ENCODE peak calls at places on chromosomes 2 and 18, in six cellular contexts. One of them, this sample, is unnamed.

GRCh38 chr2:132597831-132598230 is 72.2 kb downstream of the LYPD1 start:
- DNase-seq in GM12878: no peak
- DNase-seq in K562: no peak
- DNase-seq in H1: no peak
- DNase-seq in SK-N-SH: no peak
- DNase-seq in HepG2: no peak
- DNase-seq in this sample: no peak

GRCh38 chr2:73173781-73174180 is 28.6 kb upstream of the NOTO start:
- DNase-seq in GM12878: no peak
- DNase-seq in K562: no peak
- DNase-seq in H1: no peak
- DNase-seq in SK-N-SH: no peak
- DNase-seq in HepG2: no peak
- DNase-seq in this sample: no peak

GRCh38 chr18:35143615-35144596 is 96.9 kb upstream of the ZNF397 start:
- DNase-seq in GM12878: no peak
- DNase-seq in K562: peak; percentile 62
- DNase-seq in H1: peak; percentile 56
- DNase-seq in SK-N-SH: peak; percentile 70
- DNase-seq in HepG2: peak; percentile 47
- DNase-seq in this sample: no peak

GRCh38 chr2:142131016-142131714 is at the start of gene LRP1B:
- DNase-seq in GM12878: no peak
- DNase-seq in K562: no peak
- DNase-seq in H1: peak; percentile 52
- DNase-seq in SK-N-SH: peak; percentile 40
- DNase-seq in HepG2: peak; percentile 37
- DNase-seq in this sample: no peak

GRCh38 chr2:64204716-64205115 is 60.5 kb upstream of the PELI1 start:
- DNase-seq in GM12878: no peak
- DNase-seq in K562: no peak
- DNase-seq in H1: no peak
- DNase-seq in SK-N-SH: no peak
- DNase-seq in HepG2: no peak
- DNase-seq in this sample: no peak

GRCh38 chr2:235616846-235617245 is 123.0 kb downstream of the AGAP1 start:
- DNase-seq in GM12878: no peak
- DNase-seq in K562: no peak
- DNase-seq in H1: no peak
- DNase-seq in SK-N-SH: no peak
- DNase-seq in HepG2: no peak
- DNase-seq in this sample: no peak

GRCh38 chr18:74804677-74805076 is 207.0 kb downstream of the ZNF407 start:
- DNase-seq in GM12878: no peak
- DNase-seq in K562: no peak
- DNase-seq in H1: no peak
- DNase-seq in SK-N-SH: peak; percentile 50
- DNase-seq in HepG2: no peak
- DNase-seq in this sample: no peak

GRCh38 chr2:121999273-121999672 is 243.8 kb downstream of the TSN start:
- DNase-seq in GM12878: no peak
- DNase-seq in K562: peak; percentile 23
- DNase-seq in H1: peak; percentile 23
- DNase-seq in SK-N-SH: peak; percentile 82
- DNase-seq in HepG2: no peak
- DNase-seq in this sample: no peak

GRCh38 chr2:7523557-7524210 is 606.5 kb downstream of the RNF144A start:
- DNase-seq in GM12878: no peak
- DNase-seq in K562: no peak
- DNase-seq in H1: no peak
- DNase-seq in SK-N-SH: no peak
- DNase-seq in HepG2: no peak
- DNase-seq in this sample: no peak

GRCh38 chr2:165568361-165568760 is 98.9 kb downstream of the CSRNP3 start:
- DNase-seq in GM12878: no peak
- DNase-seq in K562: no peak
- DNase-seq in H1: no peak
- DNase-seq in SK-N-SH: no peak
- DNase-seq in HepG2: no peak
- DNase-seq in this sample: no peak

GRCh38 chr2:26899500-26900164 is 51.7 kb downstream of the DPYSL5 start:
- DNase-seq in GM12878: no peak
- DNase-seq in K562: no peak
- DNase-seq in H1: no peak
- DNase-seq in SK-N-SH: no peak
- DNase-seq in HepG2: no peak
- DNase-seq in this sample: no peak

GRCh38 chr2:111905990-111906735 is 7.8 kb downstream of the MERTK start:
- DNase-seq in GM12878: peak; percentile 47
- DNase-seq in K562: no peak
- DNase-seq in H1: no peak
- DNase-seq in SK-N-SH: no peak
- DNase-seq in HepG2: no peak
- DNase-seq in this sample: peak; percentile 46
- TF ChIP-seq GABPA in GM12878: no peak
- TF ChIP-seq GABPA in K562: no peak
- TF ChIP-seq GABPA in H1: no peak
- TF ChIP-seq GABPA in SK-N-SH: no peak
- TF ChIP-seq GABPA in HepG2: no peak
- TF ChIP-seq GABPA in this sample: no peak

GRCh38 chr2:236631361-236632291 is 62.0 kb downstream of the ACKR3 start:
- DNase-seq in GM12878: no peak
- DNase-seq in K562: no peak
- DNase-seq in H1: no peak
- DNase-seq in SK-N-SH: peak; percentile 53
- DNase-seq in HepG2: no peak
- DNase-seq in this sample: no peak

GRCh38 chr2:236633764-236634163 is 64.1 kb downstream of the ACKR3 start:
- DNase-seq in GM12878: no peak
- DNase-seq in K562: no peak
- DNase-seq in H1: no peak
- DNase-seq in SK-N-SH: no peak
- DNase-seq in HepG2: no peak
- DNase-seq in this sample: no peak

GRCh38 chr2:236634203-236634602 is 64.6 kb downstream of the ACKR3 start:
- DNase-seq in GM12878: no peak
- DNase-seq in K562: no peak
- DNase-seq in H1: no peak
- DNase-seq in SK-N-SH: no peak
- DNase-seq in HepG2: no peak
- DNase-seq in this sample: no peak

GRCh38 chr2:236632295-236633218 is 62.9 kb downstream of the ACKR3 start:
- DNase-seq in GM12878: no peak
- DNase-seq in K562: no peak
- DNase-seq in H1: no peak
- DNase-seq in SK-N-SH: no peak
- DNase-seq in HepG2: no peak
- DNase-seq in this sample: no peak

DNA sequence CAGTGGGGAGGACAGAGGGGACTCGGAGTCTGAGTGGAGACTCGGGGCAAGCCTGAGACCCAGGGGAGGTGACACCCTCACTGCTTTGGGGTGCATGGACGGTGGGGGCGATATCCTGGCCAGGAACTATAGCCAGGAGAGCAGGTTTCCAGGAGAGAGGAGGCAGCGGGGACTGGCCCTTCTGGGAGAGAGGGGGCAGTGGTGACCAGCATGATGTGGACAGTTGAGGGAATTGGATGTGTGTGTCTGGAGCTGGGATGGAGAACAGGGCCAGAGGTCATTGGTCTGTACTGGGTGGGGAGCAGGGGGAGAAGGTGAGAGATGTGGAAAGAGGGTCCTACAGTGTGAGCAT is 63.6 kb downstream of the ACKR3 start:
- DNase-seq in GM12878: no peak
- DNase-seq in K562: no peak
- DNase-seq in H1: no peak
- DNase-seq in SK-N-SH: no peak
- DNase-seq in HepG2: no peak
- DNase-seq in this sample: no peak
- H3K4me3 ChIP-seq in GM12878: no peak overlapping the region
- H3K4me3 ChIP-seq in K562: no peak overlapping the region
- H3K4me3 ChIP-seq in H1: no peak overlapping the region
- H3K4me3 ChIP-seq in SK-N-SH: no peak overlapping the region
- H3K4me3 ChIP-seq in HepG2: no peak overlapping the region
- H3K4me3 ChIP-seq in this sample: no peak overlapping the region

GRCh38 chr18:36602071-36602470 is 226.7 kb downstream of the TPGS2 start:
- DNase-seq in GM12878: no peak
- DNase-seq in K562: no peak
- DNase-seq in H1: no peak
- DNase-seq in SK-N-SH: no peak
- DNase-seq in HepG2: no peak
- DNase-seq in this sample: no peak

GRCh38 chr18:36602620-36603019 is 226.2 kb downstream of the TPGS2 start:
- DNase-seq in GM12878: no peak
- DNase-seq in K562: no peak
- DNase-seq in H1: no peak
- DNase-seq in SK-N-SH: no peak
- DNase-seq in HepG2: no peak
- DNase-seq in this sample: no peak

GRCh38 chr18:36595818-36596215 is 233.0 kb downstream of the TPGS2 start:
- DNase-seq in GM12878: no peak
- DNase-seq in K562: no peak
- DNase-seq in H1: no peak
- DNase-seq in SK-N-SH: no peak
- DNase-seq in HepG2: no peak
- DNase-seq in this sample: no peak

GRCh38 chr18:36600548-36600947 is 228.3 kb downstream of the TPGS2 start:
- DNase-seq in GM12878: no peak
- DNase-seq in K562: no peak
- DNase-seq in H1: no peak
- DNase-seq in SK-N-SH: no peak
- DNase-seq in HepG2: no peak
- DNase-seq in this sample: no peak

DNA sequence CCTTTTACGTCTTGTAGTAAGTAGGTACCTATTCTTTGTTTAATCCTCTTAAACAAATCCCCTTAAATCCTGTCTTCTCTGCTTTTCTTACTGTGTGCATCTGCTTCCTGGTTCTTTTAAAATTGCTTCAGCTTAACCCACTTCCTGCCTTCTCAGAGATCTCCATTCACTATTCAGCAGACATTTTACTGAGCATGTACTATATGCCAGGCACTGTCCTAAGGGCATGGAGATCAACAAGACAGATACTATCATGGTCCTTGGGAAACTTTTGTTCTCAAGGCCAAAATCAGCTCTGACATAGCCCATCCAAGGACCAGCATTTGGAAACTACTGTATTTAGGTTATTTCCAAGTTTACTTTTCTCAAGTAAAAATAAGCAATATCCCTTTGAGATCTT is 227.5 kb downstream of the TPGS2 start:
- DNase-seq in GM12878: no peak
- DNase-seq in K562: no peak
- DNase-seq in H1: no peak
- DNase-seq in SK-N-SH: no peak
- DNase-seq in HepG2: no peak
- DNase-seq in this sample: no peak
- TF ChIP-seq GABPA in GM12878: no peak
- TF ChIP-seq GABPA in K562: no peak
- TF ChIP-seq GABPA in H1: no peak
- TF ChIP-seq GABPA in SK-N-SH: no peak
- TF ChIP-seq GABPA in HepG2: no peak
- TF ChIP-seq GABPA in this sample: no peak

GRCh38 chr2:219059725-219060682 is 717 bp downstream of the IHH start:
- DNase-seq in GM12878: no peak
- DNase-seq in K562: no peak
- DNase-seq in H1: peak; percentile 62
- DNase-seq in SK-N-SH: peak; percentile 74
- DNase-seq in HepG2: no peak
- DNase-seq in this sample: no peak
- H3K4me3 ChIP-seq in GM12878: no peak overlapping the region
- H3K4me3 ChIP-seq in K562: no peak overlapping the region
- H3K4me3 ChIP-seq in H1: no peak overlapping the region
- H3K4me3 ChIP-seq in SK-N-SH: peak overlapping the region; percentile 12
- H3K4me3 ChIP-seq in HepG2: peak overlapping the region; percentile 30
- H3K4me3 ChIP-seq in this sample: no peak overlapping the region

GRCh38 chr2:214593723-214594122 is 182.9 kb downstream of the VWC2L start:
- DNase-seq in GM12878: no peak
- DNase-seq in K562: no peak
- DNase-seq in H1: peak; percentile 55
- DNase-seq in SK-N-SH: no peak
- DNase-seq in HepG2: peak; percentile 53
- DNase-seq in this sample: no peak
- TF ChIP-seq GABPA in GM12878: no peak
- TF ChIP-seq GABPA in K562: no peak
- TF ChIP-seq GABPA in H1: no peak
- TF ChIP-seq GABPA in SK-N-SH: no peak
- TF ChIP-seq GABPA in HepG2: no peak
- TF ChIP-seq GABPA in this sample: no peak

GRCh38 chr18:49021433-49022129 is 70.8 kb upstream of the SMAD7 start:
- DNase-seq in GM12878: peak; percentile 15
- DNase-seq in K562: peak; percentile 45
- DNase-seq in H1: peak; percentile 89
- DNase-seq in SK-N-SH: peak; percentile 67
- DNase-seq in HepG2: peak; percentile 82
- DNase-seq in this sample: peak; percentile 75
- H3K4me3 ChIP-seq in GM12878: no peak overlapping the region
- H3K4me3 ChIP-seq in K562: no peak overlapping the region
- H3K4me3 ChIP-seq in H1: no peak overlapping the region
- H3K4me3 ChIP-seq in SK-N-SH: no peak overlapping the region
- H3K4me3 ChIP-seq in HepG2: peak overlapping the region; percentile 54
- H3K4me3 ChIP-seq in this sample: no peak overlapping the region

This sample was measured in HL-60.